ENCODE peak calls at places on chromosomes 7 and 10, in five cellular contexts. H, B, P, C and U are unnamed samples.

GRCh38 chr10:77686096-77686495 is 48.5 kb upstream of the KCNMA1 start:
- DNase-seq in C (no peak), P (no peak), B (no peak), H (no peak), U (no peak)

GRCh38 chr10:15661574-15661973 is 58.1 kb downstream of the ITGA8 start:
- DNase-seq in H (peak), B (no peak), C (no peak), P (no peak), U (no peak)

GRCh38 chr10:123926401-123927264 is 35.0 kb upstream of the CPXM2 start:
- DNase-seq in H (no peak), C (no peak), B (no peak), P (no peak), U (peak)

GRCh38 chr10:17213646-17214349 is 12.3 kb upstream of the TRDMT1 start:
- DNase-seq in H (peak), P (no peak), B (no peak), C (no peak), U (no peak)

GRCh38 chr10:22911889-22912762 is 15.7 kb upstream of the ARMC3 start:
- DNase-seq in B (no peak), C (no peak), H (peak), P (no peak), U (no peak)

GRCh38 chr7:35905555-35905954 is 104.7 kb downstream of the SEPTIN7 start:
- DNase-seq in H (peak), C (no peak), B (no peak), P (no peak), U (no peak)

GRCh38 chr7:140723574-140723973 is 27.1 kb downstream of the NDUFB2 start:
- DNase-seq in P (no peak), C (no peak), B (no peak), H (no peak), U (no peak)

GRCh38 chr10:119567978-119568377 is 25.5 kb upstream of the RGS10 start:
- DNase-seq in H (no peak), P (no peak), C (no peak), B (no peak), U (peak)

GRCh38 chr10:62650411-62650810 is 154.1 kb upstream of the ADO start:
- DNase-seq in H (no peak), P (no peak), B (no peak), C (no peak), U (no peak)

GRCh38 chr7:94972296-94972695 is 64.9 kb downstream of the PPP1R9A start:
- DNase-seq in H (peak), C (no peak), P (no peak), B (no peak), U (no peak)